ENCODE peak calls at places on chromosomes 1 and 21, in eight cellular contexts. L, O, B, X, M, N, P and W are unnamed samples.

GRCh38 chr1:99327357-99327756 is 63.1 kb downstream of the PLPPR4 start:
- DNase-seq in L (no peak), O (no peak), B (no peak), X (no peak), M (no peak), N (no peak), P (no peak), W (no peak)

GRCh38 chr1:218182455-218182854 is 102.6 kb upstream of the RRP15 start:
- DNase-seq in L (no peak), O (no peak), B (no peak), X (no peak), M (no peak), N (no peak), P (no peak), W (no peak)

GRCh38 chr1:227748496-227749182 is 13.4 kb downstream of the SNAP47 start:
- DNase-seq in L (no peak), O (no peak), B (no peak), X (no peak), M (no peak), N (peak; percentile 20), P (no peak), W (no peak)

GRCh38 chr1:117466761-117467160 is 99.5 kb downstream of the MAN1A2 start:
- DNase-seq in L (peak; percentile 48), O (no peak), B (no peak), X (no peak), M (no peak), N (no peak), P (no peak), W (no peak)

GRCh38 chr1:217332426-217333065 is 298.3 kb downstream of the GPATCH2 start:
- DNase-seq in L (no peak), O (no peak), B (no peak), X (no peak), M (no peak), N (peak; percentile 16), P (no peak), W (no peak)

GRCh38 chr1:174990382-174990999 is 9.3 kb upstream of the CACYBP start:
- DNase-seq in L (peak; percentile 88), O (no peak), B (no peak), X (no peak), M (no peak), N (no peak), P (no peak), W (peak; percentile 79)

GRCh38 chr1:221392453-221392852 is 349.4 kb downstream of the DUSP10 start:
- DNase-seq in L (peak; percentile 74), O (no peak), B (no peak), X (no peak), M (no peak), N (no peak), P (no peak), W (no peak)

GRCh38 chr1:167455786-167456446 is 62.4 kb downstream of the CD247 start:
- DNase-seq in L (peak; percentile 16), O (no peak), B (peak; percentile 39), X (peak; percentile 48), M (no peak), N (peak; percentile 52), P (no peak), W (no peak)

GRCh38 chr21:44940116-44940631 is 345 bp downstream of the SLX9 start:
- DNase-seq in L (peak; percentile 34), O (no peak), B (no peak), X (no peak), M (peak; percentile 48), N (no peak), P (no peak), W (no peak)

GRCh38 chr1:201223852-201224670 is 33.4 kb downstream of the IGFN1 start:
- DNase-seq in L (no peak), O (no peak), B (no peak), X (no peak), M (no peak), N (no peak), P (no peak), W (no peak)

GRCh38 chr1:174938306-174939000 is 61.3 kb upstream of the CACYBP start:
- DNase-seq in L (no peak), O (no peak), B (no peak), X (no peak), M (no peak), N (no peak), P (no peak), W (no peak)

GRCh38 chr1:61674221-61674620 is 50.7 kb downstream of the TM2D1 start:
- DNase-seq in L (peak; percentile 7), O (no peak), B (no peak), X (no peak), M (no peak), N (no peak), P (no peak), W (no peak)

GRCh38 chr21:44299458-44300261 is at the start of gene PFKL:
- DNase-seq in L (peak; percentile 67), O (no peak), B (peak; percentile 37), X (peak; percentile 45), M (peak; percentile 87), N (peak; percentile 79), P (peak; percentile 63), W (no peak)

GRCh38 chr1:7585216-7585907 is 185.7 kb upstream of the VAMP3 start:
- DNase-seq in L (no peak), O (no peak), B (no peak), X (no peak), M (no peak), N (no peak), P (no peak), W (no peak)

GRCh38 chr1:54278941-54279422 is 79.0 kb downstream of the MRPL37 start:
- DNase-seq in L (no peak), O (no peak), B (no peak), X (no peak), M (no peak), N (no peak), P (no peak), W (no peak)

GRCh38 chr1:206111528-206111927 is 5.7 kb downstream of the AVPR1B start:
- DNase-seq in L (no peak), O (no peak), B (no peak), X (no peak), M (no peak), N (no peak), P (no peak), W (no peak)

GRCh38 chr1:11645670-11646265 is 8.5 kb downstream of the FBXO2 start:
- DNase-seq in L (peak; percentile 76), O (peak; percentile 12), B (peak; percentile 71), X (peak; percentile 52), M (peak; percentile 60), N (peak; percentile 80), P (peak; percentile 85), W (peak; percentile 86)

GRCh38 chr1:186311375-186312051 is 63.5 kb downstream of the TPR start:
- DNase-seq in L (no peak), O (no peak), B (no peak), X (no peak), M (no peak), N (no peak), P (no peak), W (no peak)

GRCh38 chr1:209805875-209806760 is at the start of gene IRF6:
- DNase-seq in L (peak; percentile 23), O (peak; percentile 73), B (peak; percentile 69), X (peak; percentile 56), M (peak; percentile 69), N (peak; percentile 75), P (peak; percentile 33), W (no peak)

GRCh38 chr1:14929547-14930223 is 223.9 kb upstream of the TMEM51 start:
- DNase-seq in L (peak; percentile 58), O (no peak), B (no peak), X (peak; percentile 40), M (no peak), N (no peak), P (no peak), W (peak; percentile 56)

GRCh38 chr1:80417651-80418050 is 1383.1 kb upstream of the ADGRL2 start:
- DNase-seq in L (peak; percentile 36), O (no peak), B (no peak), X (no peak), M (no peak), N (no peak), P (no peak), W (no peak)

GRCh38 chr1:114122891-114123621 is 30.6 kb downstream of the SYT6 start:
- DNase-seq in L (peak; percentile 92), O (no peak), B (no peak), X (no peak), M (no peak), N (no peak), P (no peak), W (no peak)

GRCh38 chr1:184025242-184025675 is 12.3 kb downstream of the COLGALT2 start:
- DNase-seq in L (peak; percentile 22), O (no peak), B (no peak), X (no peak), M (no peak), N (no peak), P (no peak), W (no peak)

GRCh38 chr1:211326140-211326527 is 499 bp upstream of the TRAF5 start:
- DNase-seq in L (no peak), O (no peak), B (no peak), X (no peak), M (no peak), N (no peak), P (no peak), W (no peak)

GRCh38 chr1:212514782-212515181 is 82.1 kb downstream of the NENF start:
- DNase-seq in L (no peak), O (no peak), B (no peak), X (no peak), M (no peak), N (no peak), P (no peak), W (no peak)

GRCh38 chr1:159996653-159997052 is 35.1 kb downstream of the PIGM start:
- DNase-seq in L (peak; percentile 91), O (no peak), B (no peak), X (no peak), M (no peak), N (no peak), P (no peak), W (no peak)

GRCh38 chr1:38852780-38853179 is 6.8 kb downstream of the RRAGC start:
- DNase-seq in L (no peak), O (no peak), B (no peak), X (no peak), M (no peak), N (no peak), P (no peak), W (no peak)

GRCh38 chr1:19894218-19894617 is 12.0 kb downstream of the OTUD3 start:
- DNase-seq in L (no peak), O (no peak), B (no peak), X (no peak), M (no peak), N (no peak), P (no peak), W (no peak)

GRCh38 chr1:154178856-154179811 is 12.8 kb downstream of the TPM3 start:
- DNase-seq in L (no peak), O (no peak), B (no peak), X (no peak), M (no peak), N (no peak), P (no peak), W (no peak)

GRCh38 chr1:202957733-202958543 is at the start of gene ADIPOR1:
- DNase-seq in L (peak; percentile 90), O (peak; percentile 67), B (peak; percentile 91), X (peak; percentile 87), M (peak; percentile 79), N (peak; percentile 92), P (peak; percentile 90), W (peak; percentile 68)

GRCh38 chr1:94828251-94828650 is 8.1 kb downstream of the SLC44A3 start:
- DNase-seq in L (no peak), O (no peak), B (no peak), X (no peak), M (no peak), N (no peak), P (no peak), W (no peak)